ENCODE peak calls at places on chromosomes 11 and 22, in nine cellular contexts. J is HTR-8/SVneo; N is stimulated activated naive CD8-positive, alpha-beta T cell treated with anti-CD3 and anti-CD28 coated beads, Interleukin-15, Interleukin-2, amounts not matched to agents 100 U/mL and 50 U/mL, for 24 hours; W is DMS153; C is stimulated activated CD4-positive, alpha-beta T cell treated with anti-CD3 and anti-CD28 coated beads, Interleukin-12 subunit alpha, Interleukin-12 subunit beta, amount 100 ng/mL, for 4 hours; M is CD8-positive, alpha-beta memory T cell; B is kidney glomerular epithelial cell; K is astrocyte of the spinal cord; E is NCI-H774. R is an unnamed sample.

GRCh38 chr11:12762696-12763324 is 88.6 kb downstream of the TEAD1 start:
- DNase-seq in C (no peak), K (no peak), E (peak; percentile 77), B (no peak), N (no peak), J (no peak), W (peak; percentile 85), M (no peak), R (no peak)

GRCh38 chr11:62552465-62552782 is 5.8 kb upstream of the AHNAK start:
- DNase-seq in J (no peak), W (no peak), K (no peak), M (no peak), C (no peak), N (no peak), B (no peak), E (no peak), R (no peak)

GRCh38 chr11:132610216-132610615 is 922.1 kb downstream of the OPCML start:
- DNase-seq in N (no peak), J (no peak), C (no peak), E (no peak), W (no peak), B (no peak), M (no peak), K (peak; percentile 41), R (no peak)

GRCh38 chr22:16968218-16968595 is 39.8 kb downstream of the GAB4 start:
- DNase-seq in K (no peak), J (no peak), C (no peak), B (no peak), M (no peak), W (no peak), E (no peak), N (no peak), R (no peak)

GRCh38 chr11:123654566-123655081 is at the start of gene SCN3B:
- DNase-seq in W (peak; percentile 69), J (peak; percentile 74), B (peak; percentile 45), C (peak; percentile 5), M (no peak), E (peak; percentile 89), N (peak; percentile 19), K (peak; percentile 70), R (peak; percentile 26)

GRCh38 chr11:10537587-10537986 is 3.4 kb downstream of the RNF141 start:
- DNase-seq in K (no peak), M (no peak), N (no peak), E (no peak), B (no peak), W (no peak), J (no peak), C (no peak), R (no peak)

GRCh38 chr22:37636186-37636948 is 3.1 kb upstream of the SH3BP1 start:
- DNase-seq in E (no peak), W (no peak), N (peak; percentile 48), K (peak; percentile 84), C (no peak), J (no peak), M (no peak), B (no peak), R (no peak)

GRCh38 chr11:67507242-67507890 is 596 bp downstream of the CDK2AP2 start:
- DNase-seq in W (no peak), J (no peak), E (peak; percentile 83), K (no peak), C (no peak), N (no peak), M (no peak), B (no peak), R (peak; percentile 58)

GRCh38 chr11:75449271-75449670 is 16.3 kb upstream of the KLHL35 start:
- DNase-seq in B (no peak), W (no peak), M (no peak), E (no peak), K (no peak), N (no peak), J (no peak), C (no peak), R (no peak)

GRCh38 chr22:30947821-30948454 is 20.6 kb downstream of the MORC2 start:
- DNase-seq in B (peak; percentile 50), E (no peak), W (peak; percentile 29), C (no peak), N (no peak), K (peak; percentile 64), M (no peak), J (peak; percentile 5), R (no peak)

GRCh38 chr11:65900125-65900898 is at the start of gene FOSL1:
- DNase-seq in E (peak; percentile 87), W (peak; percentile 52), N (peak; percentile 97), C (peak; percentile 94), B (peak; percentile 59), K (peak; percentile 98), M (peak; percentile 95), J (peak; percentile 95), R (peak; percentile 73)

GRCh38 chr11:133929401-133930052 is 27.2 kb downstream of the IGSF9B start:
- DNase-seq in N (no peak), K (no peak), M (no peak), B (no peak), E (no peak), W (no peak), J (no peak), C (no peak), R (no peak)

GRCh38 chr22:49573109-49573765 is 254.4 kb downstream of the BRD1 start:
- DNase-seq in M (no peak), E (no peak), B (no peak), N (no peak), W (no peak), C (no peak), K (no peak), J (no peak), R (no peak)

GRCh38 chr11:17845431-17845881 is 110.9 kb downstream of the KCNC1 start:
- DNase-seq in E (no peak), N (no peak), C (no peak), K (peak; percentile 82), W (no peak), B (no peak), M (no peak), J (peak; percentile 28), R (no peak)

GRCh38 chr22:36478966-36479365 is 2.5 kb downstream of the TXN2 start:
- DNase-seq in E (no peak), W (no peak), J (no peak), B (no peak), N (no peak), M (no peak), C (no peak), K (no peak), R (no peak)